ENCODE peak calls at places on chromosomes 7 and 10, in seven cellular contexts. A is A549; Q is stimulated activated naive CD8-positive, alpha-beta T cell treated with anti-CD3 and anti-CD28 coated beads, Interleukin-15, Interleukin-2, amounts not matched to agents 100 U/mL and 50 U/mL, for 24 hours; B is AG09309; C is M059J; M is activated CD4-positive, alpha-beta T cell treated with anti-CD3 and anti-CD28 coated beads for 1 hour; S is HCT116. F is an unnamed sample.

GRCh38 chr10:5666324-5667220 is at the start of gene ASB13:
- DNase-seq in A (peak; percentile 68), Q (peak; percentile 56), B (no peak), C (peak; percentile 36), M (no peak), S (peak; percentile 28), F (peak; percentile 65)

GRCh38 chr7:99073839-99074446 is 70.0 kb downstream of the SMURF1 start:
- DNase-seq in A (no peak), Q (no peak), B (no peak), C (no peak), M (no peak), S (no peak), F (no peak)

GRCh38 chr10:64102264-64102633 is 581.0 kb downstream of the REEP3 start:
- DNase-seq in A (no peak), Q (no peak), B (no peak), C (no peak), M (no peak), S (no peak), F (no peak)

GRCh38 chr7:24922099-24922773 is 57.7 kb downstream of the OSBPL3 start:
- DNase-seq in A (no peak), Q (no peak), B (no peak), C (peak; percentile 27), M (no peak), S (no peak), F (no peak)

GRCh38 chr7:98284335-98285036 is 3.0 kb downstream of the BRI3 start:
- DNase-seq in A (no peak), Q (no peak), B (peak; percentile 50), C (peak; percentile 81), M (no peak), S (no peak), F (peak; percentile 92)

GRCh38 chr7:123154231-123154860 is 45.4 kb downstream of the SLC13A1 start:
- DNase-seq in A (peak; percentile 34), Q (peak; percentile 43), B (peak; percentile 23), C (peak; percentile 63), M (no peak), S (peak; percentile 90), F (peak; percentile 73)

GRCh38 chr10:75402486-75403143 is 1.1 kb upstream of the ZNF503 start:
- DNase-seq in A (peak; percentile 52), Q (peak; percentile 11), B (no peak), C (peak; percentile 82), M (no peak), S (no peak), F (peak; percentile 46)

GRCh38 chr10:57716884-57717283 is 550.8 kb downstream of the IPMK start:
- DNase-seq in A (no peak), Q (no peak), B (no peak), C (peak; percentile 13), M (no peak), S (no peak), F (no peak)

GRCh38 chr7:82839063-82839462 is 323.6 kb downstream of the PCLO start:
- DNase-seq in A (no peak), Q (no peak), B (no peak), C (no peak), M (no peak), S (no peak), F (no peak)

GRCh38 chr7:4706384-4707032 is 24.4 kb downstream of the FOXK1 start:
- DNase-seq in A (no peak), Q (no peak), B (no peak), C (peak; percentile 69), M (no peak), S (no peak), F (no peak)

GRCh38 chr7:37833107-37833817 is 15.1 kb upstream of the NME8 start:
- DNase-seq in A (peak; percentile 49), Q (peak; percentile 32), B (peak; percentile 13), C (peak; percentile 47), M (no peak), S (peak; percentile 7), F (no peak)

GRCh38 chr10:75782463-75783248 is 351.2 kb downstream of the LRMDA start:
- DNase-seq in A (no peak), Q (no peak), B (no peak), C (peak; percentile 6), M (no peak), S (no peak), F (no peak)

GRCh38 chr10:2836921-2837662 is 230.3 kb upstream of the PFKP start:
- DNase-seq in A (no peak), Q (no peak), B (no peak), C (no peak), M (no peak), S (no peak), F (no peak)

GRCh38 chr10:110881247-110881646 is 9.5 kb downstream of the PDCD4 start:
- DNase-seq in A (no peak), Q (no peak), B (no peak), C (no peak), M (no peak), S (no peak), F (no peak)

GRCh38 chr10:82266438-82266837 is 391.4 kb downstream of the NRG3 start:
- DNase-seq in A (no peak), Q (no peak), B (no peak), C (no peak), M (no peak), S (no peak), F (no peak)

GRCh38 chr10:110209926-110210662 is 2.7 kb downstream of the MXI1 start:
- DNase-seq in A (peak; percentile 29), Q (peak; percentile 71), B (no peak), C (peak; percentile 51), M (no peak), S (no peak), F (no peak)

GRCh38 chr10:5571826-5572225 is 47.1 kb downstream of the CALML3 start:
- DNase-seq in A (no peak), Q (no peak), B (no peak), C (no peak), M (no peak), S (no peak), F (no peak)

GRCh38 chr7:131007439-131008330 is 273.7 kb upstream of the KLF14 start:
- DNase-seq in A (peak; percentile 79), Q (peak; percentile 65), B (no peak), C (peak; percentile 90), M (peak; percentile 37), S (peak; percentile 85), F (peak; percentile 70)

GRCh38 chr7:106178593-106179134 is 66.6 kb upstream of the SYPL1 start:
- DNase-seq in A (peak; percentile 21), Q (no peak), B (no peak), C (peak; percentile 82), M (no peak), S (peak; percentile 16), F (peak; percentile 43)

GRCh38 chr10:62724465-62724864 is 80.1 kb upstream of the ADO start:
- DNase-seq in A (no peak), Q (peak; percentile 43), B (no peak), C (no peak), M (no peak), S (peak; percentile 10), F (no peak)

GRCh38 chr10:124388476-124388822 is 30.3 kb downstream of the OAT start:
- DNase-seq in A (no peak), Q (no peak), B (no peak), C (no peak), M (no peak), S (no peak), F (no peak)

GRCh38 chr7:24767878-24768569 is 10.8 kb upstream of the GSDME start:
- DNase-seq in A (no peak), Q (no peak), B (no peak), C (no peak), M (no peak), S (no peak), F (no peak)

GRCh38 chr7:22464299-22464698 is 35.7 kb downstream of the STEAP1B start:
- DNase-seq in A (no peak), Q (no peak), B (no peak), C (no peak), M (no peak), S (no peak), F (no peak)

GRCh38 chr7:104960741-104961479 is 53.1 kb upstream of the KMT2E start:
- DNase-seq in A (no peak), Q (no peak), B (no peak), C (no peak), M (no peak), S (no peak), F (no peak)

GRCh38 chr7:138865843-138866242 is 67.8 kb upstream of the ATP6V0A4 start:
- DNase-seq in A (no peak), Q (peak; percentile 31), B (no peak), C (peak; percentile 12), M (peak; percentile 19), S (no peak), F (no peak)

GRCh38 chr7:22697897-22698645 is 28.9 kb upstream of the IL6 start:
- DNase-seq in A (no peak), Q (no peak), B (no peak), C (no peak), M (no peak), S (no peak), F (peak; percentile 35)

GRCh38 chr10:20897146-20897834 is at the start of gene NEBL:
- DNase-seq in A (no peak), Q (no peak), B (no peak), C (no peak), M (no peak), S (no peak), F (no peak)

GRCh38 chr10:78458983-78459638 is 425.4 kb downstream of the RPS24 start:
- DNase-seq in A (peak; percentile 94), Q (no peak), B (peak; percentile 35), C (peak; percentile 84), M (no peak), S (no peak), F (peak; percentile 93)